ENCODE peak calls at places on chromosomes 13 and 19, in five cellular contexts. C is HepG2, W is A549, A is K562, L is GM12878. H is an unnamed sample.

GRCh38 chr13:30780338-30780981 is 45.1 kb downstream of the ALOX5AP start:
- DNase-seq in A (no peak), W (no peak), C (no peak), L (no peak), H (no peak)

GRCh38 chr13:56134524-56134923 is 1006.2 kb upstream of the PRR20A start:
- DNase-seq in W (no peak), C (no peak), A (no peak), L (no peak), H (no peak)

GRCh38 chr13:112990783-112991182 is 21.8 kb downstream of the MCF2L start:
- DNase-seq in L (no peak), C (no peak), W (no peak), A (no peak), H (peak; percentile 62)

GRCh38 chr19:44574201-44574950 is 39.0 kb upstream of the IGSF23 start:
- DNase-seq in L (no peak), C (no peak), W (no peak), A (no peak), H (no peak)

GRCh38 chr13:42696191-42696590 is 85.2 kb upstream of the FAM216B start:
- DNase-seq in W (no peak), A (no peak), C (no peak), L (no peak), H (no peak)

GRCh38 chr19:5052945-5053485 is 84.1 kb downstream of the KDM4B start:
- DNase-seq in L (no peak), C (no peak), A (no peak), W (no peak), H (no peak)

GRCh38 chr19:44666852-44667251 is 4.4 kb upstream of the CEACAM19 start:
- DNase-seq in W (no peak), L (no peak), A (no peak), C (no peak), H (no peak)

GRCh38 chr13:64810701-64811258 is 2419.4 kb downstream of the PCDH9 start:
- DNase-seq in A (no peak), W (no peak), C (no peak), L (no peak), H (no peak)

GRCh38 chr13:77016888-77017623 is 9.9 kb downstream of the FBXL3 start:
- DNase-seq in L (no peak), W (no peak), A (peak; percentile 8), C (no peak), H (no peak)

GRCh38 chr13:46121033-46121432 is 16.2 kb upstream of the CPB2 start:
- DNase-seq in C (no peak), L (no peak), A (no peak), W (no peak), H (no peak)

GRCh38 chr13:82374719-82375118 is 1507.6 kb downstream of the SLITRK1 start:
- DNase-seq in W (no peak), C (no peak), A (no peak), L (no peak), H (no peak)

GRCh38 chr19:11159598-11160001 is 4.0 kb upstream of the SPC24 start:
- DNase-seq in L (no peak), W (no peak), A (no peak), C (no peak), H (no peak)

GRCh38 chr13:25753976-25754375 is 297.8 kb downstream of the SHISA2 start:
- DNase-seq in A (no peak), L (no peak), W (no peak), C (no peak), H (no peak)

GRCh38 chr13:25756251-25756650 is 295.6 kb downstream of the SHISA2 start:
- DNase-seq in A (no peak), C (no peak), L (no peak), W (no peak), H (no peak)

GRCh38 chr13:25756916-25757315 is 294.9 kb downstream of the SHISA2 start:
- DNase-seq in A (no peak), W (no peak), L (no peak), C (no peak), H (no peak)

DNA sequence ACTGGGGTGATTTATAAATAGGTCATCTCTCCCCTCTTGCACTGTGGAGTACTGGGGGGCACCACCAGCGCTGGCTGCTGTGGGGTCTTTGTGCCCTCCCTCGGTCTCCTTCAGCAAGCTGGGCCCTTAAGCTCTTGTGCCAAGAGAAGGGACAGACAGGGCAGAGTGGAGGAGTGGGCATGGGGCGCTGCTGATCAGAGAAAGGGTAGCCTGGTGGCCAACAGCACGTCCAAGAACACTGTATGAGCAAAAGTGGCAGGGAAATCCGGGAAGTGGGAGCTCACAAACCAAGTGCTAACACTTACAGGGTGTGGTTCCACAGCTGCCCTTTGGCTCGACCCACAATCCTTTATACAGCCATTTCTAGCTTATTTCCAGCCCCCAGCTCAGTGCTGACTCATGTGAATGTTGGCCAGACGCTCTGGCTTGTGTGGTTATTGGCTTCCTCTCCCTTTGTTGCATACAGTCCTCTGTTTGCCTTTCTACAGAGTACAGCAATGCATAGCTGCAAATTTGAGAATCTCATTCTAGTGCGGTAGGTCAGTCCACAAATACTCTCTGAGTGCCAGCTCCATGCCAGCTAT is 298.8 kb downstream of the SHISA2 start:
- DNase-seq in A (no peak), L (no peak), C (no peak), W (no peak), H (no peak)
- TF ChIP-seq ESRRA in A (no peak), L (no peak), C (no peak), W (no peak), H (no peak)

GRCh38 chr13:23695196-23695595 is 125.0 kb downstream of the TNFRSF19 start:
- DNase-seq in L (no peak), C (no peak), W (no peak), A (no peak), H (no peak)

GRCh38 chr13:23697772-23698313 is 127.6 kb downstream of the TNFRSF19 start:
- DNase-seq in C (no peak), A (no peak), L (no peak), W (no peak), H (no peak)

GRCh38 chr13:23696610-23697009 is 126.4 kb downstream of the TNFRSF19 start:
- DNase-seq in L (no peak), C (no peak), W (no peak), A (no peak), H (no peak)

GRCh38 chr13:23692816-23693215 is 122.6 kb downstream of the TNFRSF19 start:
- DNase-seq in C (no peak), L (no peak), A (no peak), W (no peak), H (no peak)

DNA sequence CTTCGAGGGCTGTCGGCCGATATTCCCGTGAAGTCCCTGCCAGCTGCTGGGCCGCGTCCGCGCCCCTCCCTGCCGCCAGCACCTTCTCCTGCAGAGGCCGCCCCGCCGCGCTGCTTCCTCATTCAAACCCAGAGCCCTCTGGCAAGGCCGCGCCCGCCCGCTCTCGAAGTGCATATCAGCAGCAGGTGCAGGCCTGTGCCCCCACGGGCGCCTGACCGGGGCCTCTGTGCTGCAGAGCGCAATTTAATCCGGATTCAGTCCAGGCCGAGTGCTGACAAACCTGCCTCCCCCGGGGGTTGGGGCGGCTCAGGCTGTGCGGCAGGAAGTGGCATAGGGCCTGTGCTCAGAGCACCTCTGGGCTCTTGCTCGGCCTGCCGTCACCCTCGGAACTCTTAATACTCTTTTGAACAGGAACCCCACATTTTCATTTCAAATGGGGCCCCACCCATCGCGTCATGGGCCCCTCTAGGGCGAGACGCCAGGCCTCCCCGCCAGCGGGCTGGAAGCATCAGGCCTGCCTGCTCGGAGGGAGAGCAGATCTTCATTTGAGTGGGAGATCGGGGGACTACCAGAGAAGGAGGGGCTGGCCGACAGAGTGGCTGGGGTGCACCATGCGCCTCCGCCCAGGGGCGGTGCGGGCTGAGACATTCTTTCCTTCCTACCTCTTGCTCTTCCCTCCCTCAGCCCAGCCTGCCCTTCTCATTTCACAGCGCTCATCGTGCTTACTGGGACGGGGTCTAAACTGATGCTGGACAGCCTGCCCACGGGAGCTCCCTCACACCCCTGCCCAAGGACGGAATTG is 125.7 kb downstream of the TNFRSF19 start:
- DNase-seq in A (no peak), L (no peak), W (no peak), C (no peak), H (peak; percentile 27)
- TF ChIP-seq ESRRA in A (no peak), L (no peak), W (no peak), C (no peak), H (no peak)

GRCh38 chr19:15616627-15617270 is 1.7 kb downstream of the CYP4F8 start:
- DNase-seq in W (no peak), A (no peak), C (no peak), L (no peak), H (no peak)
- TF ChIP-seq ESRRA in W (no peak), A (no peak), C (no peak), L (no peak), H (no peak)

GRCh38 chr19:38596057-38596981 is 21.4 kb downstream of the MAP4K1 start:
- DNase-seq in L (no peak), W (peak; percentile 90), A (peak; percentile 97), C (peak; percentile 20), H (peak; percentile 98)

GRCh38 chr19:38587562-38587961 is 30.2 kb downstream of the MAP4K1 start:
- DNase-seq in C (no peak), W (no peak), A (no peak), L (no peak), H (no peak)

GRCh38 chr19:38588041-38588440 is 29.7 kb downstream of the MAP4K1 start:
- DNase-seq in A (no peak), L (no peak), C (no peak), W (no peak), H (no peak)

GRCh38 chr19:38597075-38597474 is 20.7 kb downstream of the MAP4K1 start:
- DNase-seq in A (peak; percentile 41), L (no peak), C (no peak), W (no peak), H (peak; percentile 39)

DNA sequence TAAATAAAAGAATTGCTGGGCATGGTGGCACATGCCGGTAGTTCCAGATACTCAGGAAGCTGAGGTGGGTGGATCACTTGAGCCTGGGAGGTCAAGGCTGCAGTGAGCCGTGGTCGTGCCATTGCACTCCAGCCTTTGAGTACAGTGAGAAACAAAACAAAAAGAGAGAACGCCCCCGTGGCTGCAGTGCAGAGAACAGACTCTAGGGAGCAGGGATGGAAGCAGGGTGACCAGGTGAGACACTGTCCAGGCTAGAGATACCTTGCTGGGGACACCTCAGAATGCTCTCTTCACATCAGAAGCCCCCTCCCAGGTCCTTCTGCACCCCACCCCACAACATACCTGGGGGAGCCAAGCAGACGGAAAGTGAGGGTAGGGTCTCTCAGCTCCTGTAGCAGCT is 24.8 kb downstream of the MAP4K1 start:
- DNase-seq in A (no peak), L (no peak), C (no peak), W (no peak), H (peak; percentile 39)
- TF ChIP-seq ESRRA in A (no peak), L (no peak), C (no peak), W (no peak), H (no peak)

H was measured in WTC11.